ENCODE peak calls at places on chromosomes 2 and 18, in six cellular contexts. One of them, this sample, is unnamed.

GRCh38 chr2:124804014-124804940 is 779.2 kb downstream of the CNTNAP5 start:
- DNase-seq in H1: no peak
- DNase-seq in GM03348: peak; percentile 6
- DNase-seq in mucosa of descending colon: peak; percentile 53
- DNase-seq in activated CD4-positive, alpha-beta T cell treated with anti-CD3 and anti-CD28 coated beads, Interleukin-2, amount 50 U/mL, for 24 hours: no peak
- DNase-seq in NCI-H2081: peak; percentile 37
- DNase-seq in this sample: peak; percentile 54

GRCh38 chr2:54008439-54008838 is 37.6 kb upstream of the PSME4 start:
- DNase-seq in mucosa of descending colon: no peak
- DNase-seq in NCI-H2081: no peak
- DNase-seq in H1: no peak
- DNase-seq in activated CD4-positive, alpha-beta T cell treated with anti-CD3 and anti-CD28 coated beads, Interleukin-2, amount 50 U/mL, for 24 hours: no peak
- DNase-seq in GM03348: no peak
- DNase-seq in this sample: no peak

GRCh38 chr2:188518391-188518790 is 226.7 kb downstream of the GULP1 start:
- DNase-seq in H1: no peak
- DNase-seq in activated CD4-positive, alpha-beta T cell treated with anti-CD3 and anti-CD28 coated beads, Interleukin-2, amount 50 U/mL, for 24 hours: no peak
- DNase-seq in NCI-H2081: no peak
- DNase-seq in GM03348: peak; percentile 33
- DNase-seq in mucosa of descending colon: no peak
- DNase-seq in this sample: no peak

GRCh38 chr2:1446281-1446680 is 33.0 kb downstream of the TPO start:
- DNase-seq in GM03348: no peak
- DNase-seq in activated CD4-positive, alpha-beta T cell treated with anti-CD3 and anti-CD28 coated beads, Interleukin-2, amount 50 U/mL, for 24 hours: no peak
- DNase-seq in NCI-H2081: no peak
- DNase-seq in mucosa of descending colon: no peak
- DNase-seq in H1: no peak
- DNase-seq in this sample: no peak

GRCh38 chr2:30620102-30620501 is 173.1 kb downstream of the LCLAT1 start:
- DNase-seq in H1: no peak
- DNase-seq in mucosa of descending colon: no peak
- DNase-seq in activated CD4-positive, alpha-beta T cell treated with anti-CD3 and anti-CD28 coated beads, Interleukin-2, amount 50 U/mL, for 24 hours: no peak
- DNase-seq in NCI-H2081: no peak
- DNase-seq in GM03348: no peak
- DNase-seq in this sample: no peak

GRCh38 chr18:48815581-48816324 is 135.0 kb downstream of the SMAD7 start:
- DNase-seq in H1: no peak
- DNase-seq in mucosa of descending colon: no peak
- DNase-seq in NCI-H2081: no peak
- DNase-seq in activated CD4-positive, alpha-beta T cell treated with anti-CD3 and anti-CD28 coated beads, Interleukin-2, amount 50 U/mL, for 24 hours: no peak
- DNase-seq in GM03348: no peak
- DNase-seq in this sample: no peak

GRCh38 chr18:36186461-36187137 is 698 bp upstream of the MOCOS start:
- DNase-seq in H1: no peak
- DNase-seq in mucosa of descending colon: peak; percentile 84
- DNase-seq in activated CD4-positive, alpha-beta T cell treated with anti-CD3 and anti-CD28 coated beads, Interleukin-2, amount 50 U/mL, for 24 hours: no peak
- DNase-seq in NCI-H2081: no peak
- DNase-seq in GM03348: peak; percentile 77
- DNase-seq in this sample: no peak

GRCh38 chr2:189802396-189802912 is 18.2 kb downstream of the PMS1 start:
- DNase-seq in activated CD4-positive, alpha-beta T cell treated with anti-CD3 and anti-CD28 coated beads, Interleukin-2, amount 50 U/mL, for 24 hours: no peak
- DNase-seq in GM03348: no peak
- DNase-seq in H1: no peak
- DNase-seq in mucosa of descending colon: no peak
- DNase-seq in NCI-H2081: no peak
- DNase-seq in this sample: no peak

GRCh38 chr2:150679456-150680120 is 192.1 kb upstream of the RND3 start:
- DNase-seq in H1: no peak
- DNase-seq in activated CD4-positive, alpha-beta T cell treated with anti-CD3 and anti-CD28 coated beads, Interleukin-2, amount 50 U/mL, for 24 hours: no peak
- DNase-seq in mucosa of descending colon: no peak
- DNase-seq in NCI-H2081: no peak
- DNase-seq in GM03348: peak; percentile 12
- DNase-seq in this sample: no peak

GRCh38 chr2:179427065-179427464 is 162.4 kb upstream of the SESTD1 start:
- DNase-seq in NCI-H2081: no peak
- DNase-seq in H1: no peak
- DNase-seq in mucosa of descending colon: no peak
- DNase-seq in activated CD4-positive, alpha-beta T cell treated with anti-CD3 and anti-CD28 coated beads, Interleukin-2, amount 50 U/mL, for 24 hours: no peak
- DNase-seq in GM03348: no peak
- DNase-seq in this sample: no peak

GRCh38 chr2:190180313-190181065 is 118.0 kb upstream of the MSTN start:
- DNase-seq in GM03348: peak; percentile 85
- DNase-seq in activated CD4-positive, alpha-beta T cell treated with anti-CD3 and anti-CD28 coated beads, Interleukin-2, amount 50 U/mL, for 24 hours: no peak
- DNase-seq in mucosa of descending colon: peak; percentile 87
- DNase-seq in H1: peak; percentile 33
- DNase-seq in NCI-H2081: peak; percentile 23
- DNase-seq in this sample: no peak

GRCh38 chr2:157291018-157291417 is 33.5 kb downstream of the GALNT5 start:
- DNase-seq in activated CD4-positive, alpha-beta T cell treated with anti-CD3 and anti-CD28 coated beads, Interleukin-2, amount 50 U/mL, for 24 hours: no peak
- DNase-seq in H1: no peak
- DNase-seq in NCI-H2081: no peak
- DNase-seq in GM03348: no peak
- DNase-seq in mucosa of descending colon: no peak
- DNase-seq in this sample: no peak

GRCh38 chr2:54767921-54768320 is 44.5 kb downstream of the EML6 start:
- DNase-seq in H1: no peak
- DNase-seq in GM03348: no peak
- DNase-seq in activated CD4-positive, alpha-beta T cell treated with anti-CD3 and anti-CD28 coated beads, Interleukin-2, amount 50 U/mL, for 24 hours: no peak
- DNase-seq in mucosa of descending colon: no peak
- DNase-seq in NCI-H2081: no peak
- DNase-seq in this sample: no peak

GRCh38 chr2:9991221-9991620 is 39.7 kb downstream of the GRHL1 start:
- DNase-seq in mucosa of descending colon: no peak
- DNase-seq in H1: no peak
- DNase-seq in activated CD4-positive, alpha-beta T cell treated with anti-CD3 and anti-CD28 coated beads, Interleukin-2, amount 50 U/mL, for 24 hours: no peak
- DNase-seq in GM03348: no peak
- DNase-seq in NCI-H2081: no peak
- DNase-seq in this sample: no peak

GRCh38 chr18:76459687-76460350 is 35.2 kb downstream of the ZNF516 start:
- DNase-seq in H1: no peak
- DNase-seq in activated CD4-positive, alpha-beta T cell treated with anti-CD3 and anti-CD28 coated beads, Interleukin-2, amount 50 U/mL, for 24 hours: no peak
- DNase-seq in GM03348: peak; percentile 92
- DNase-seq in mucosa of descending colon: no peak
- DNase-seq in NCI-H2081: no peak
- DNase-seq in this sample: no peak

GRCh38 chr18:47036298-47036874 is 965 bp upstream of the ELOA2 start:
- DNase-seq in NCI-H2081: peak; percentile 45
- DNase-seq in activated CD4-positive, alpha-beta T cell treated with anti-CD3 and anti-CD28 coated beads, Interleukin-2, amount 50 U/mL, for 24 hours: no peak
- DNase-seq in GM03348: peak; percentile 60
- DNase-seq in H1: no peak
- DNase-seq in mucosa of descending colon: no peak
- DNase-seq in this sample: no peak

GRCh38 chr2:74816540-74817331 is 17.2 kb upstream of the HK2 start:
- DNase-seq in H1: no peak
- DNase-seq in GM03348: no peak
- DNase-seq in mucosa of descending colon: no peak
- DNase-seq in NCI-H2081: peak; percentile 35
- DNase-seq in activated CD4-positive, alpha-beta T cell treated with anti-CD3 and anti-CD28 coated beads, Interleukin-2, amount 50 U/mL, for 24 hours: no peak
- DNase-seq in this sample: no peak

GRCh38 chr2:58140508-58141072 is 94.0 kb downstream of the VRK2 start:
- DNase-seq in NCI-H2081: peak; percentile 77
- DNase-seq in GM03348: peak; percentile 33
- DNase-seq in mucosa of descending colon: no peak
- DNase-seq in H1: no peak
- DNase-seq in activated CD4-positive, alpha-beta T cell treated with anti-CD3 and anti-CD28 coated beads, Interleukin-2, amount 50 U/mL, for 24 hours: no peak
- DNase-seq in this sample: no peak

GRCh38 chr2:188473306-188473705 is 181.6 kb downstream of the GULP1 start:
- DNase-seq in mucosa of descending colon: no peak
- DNase-seq in H1: no peak
- DNase-seq in activated CD4-positive, alpha-beta T cell treated with anti-CD3 and anti-CD28 coated beads, Interleukin-2, amount 50 U/mL, for 24 hours: no peak
- DNase-seq in GM03348: no peak
- DNase-seq in NCI-H2081: no peak
- DNase-seq in this sample: no peak

GRCh38 chr2:86031606-86032005 is 74.1 kb downstream of the POLR1A start:
- DNase-seq in GM03348: no peak
- DNase-seq in mucosa of descending colon: no peak
- DNase-seq in NCI-H2081: no peak
- DNase-seq in activated CD4-positive, alpha-beta T cell treated with anti-CD3 and anti-CD28 coated beads, Interleukin-2, amount 50 U/mL, for 24 hours: no peak
- DNase-seq in H1: no peak
- DNase-seq in this sample: no peak

GRCh38 chr2:189798312-189799029 is 14.2 kb downstream of the PMS1 start:
- DNase-seq in GM03348: peak; percentile 52
- DNase-seq in activated CD4-positive, alpha-beta T cell treated with anti-CD3 and anti-CD28 coated beads, Interleukin-2, amount 50 U/mL, for 24 hours: no peak
- DNase-seq in NCI-H2081: peak; percentile 10
- DNase-seq in H1: no peak
- DNase-seq in mucosa of descending colon: no peak
- DNase-seq in this sample: peak; percentile 56

GRCh38 chr2:37698931-37699481 is 27.6 kb upstream of the CDC42EP3 start:
- DNase-seq in activated CD4-positive, alpha-beta T cell treated with anti-CD3 and anti-CD28 coated beads, Interleukin-2, amount 50 U/mL, for 24 hours: no peak
- DNase-seq in GM03348: peak; percentile 24
- DNase-seq in mucosa of descending colon: no peak
- DNase-seq in H1: no peak
- DNase-seq in NCI-H2081: no peak
- DNase-seq in this sample: no peak

GRCh38 chr2:179569834-179570233 is 291.6 kb downstream of the ZNF385B start:
- DNase-seq in GM03348: peak; percentile 72
- DNase-seq in mucosa of descending colon: no peak
- DNase-seq in activated CD4-positive, alpha-beta T cell treated with anti-CD3 and anti-CD28 coated beads, Interleukin-2, amount 50 U/mL, for 24 hours: no peak
- DNase-seq in H1: no peak
- DNase-seq in NCI-H2081: no peak
- DNase-seq in this sample: no peak

GRCh38 chr18:56389190-56389589 is 249.2 kb downstream of the TXNL1 start:
- DNase-seq in NCI-H2081: no peak
- DNase-seq in H1: no peak
- DNase-seq in activated CD4-positive, alpha-beta T cell treated with anti-CD3 and anti-CD28 coated beads, Interleukin-2, amount 50 U/mL, for 24 hours: no peak
- DNase-seq in mucosa of descending colon: no peak
- DNase-seq in GM03348: no peak
- DNase-seq in this sample: no peak

GRCh38 chr18:35511833-35512232 is 14.1 kb upstream of the INO80C start:
- DNase-seq in mucosa of descending colon: no peak
- DNase-seq in activated CD4-positive, alpha-beta T cell treated with anti-CD3 and anti-CD28 coated beads, Interleukin-2, amount 50 U/mL, for 24 hours: no peak
- DNase-seq in H1: no peak
- DNase-seq in GM03348: no peak
- DNase-seq in NCI-H2081: no peak
- DNase-seq in this sample: no peak

GRCh38 chr2:101818531-101819451 is 121.3 kb downstream of the MAP4K4 start:
- DNase-seq in activated CD4-positive, alpha-beta T cell treated with anti-CD3 and anti-CD28 coated beads, Interleukin-2, amount 50 U/mL, for 24 hours: no peak
- DNase-seq in NCI-H2081: peak; percentile 31
- DNase-seq in H1: no peak
- DNase-seq in GM03348: no peak
- DNase-seq in mucosa of descending colon: no peak
- DNase-seq in this sample: peak; percentile 97

GRCh38 chr18:47204908-47205522 is 28.9 kb upstream of the IER3IP1 start:
- DNase-seq in GM03348: peak; percentile 48
- DNase-seq in H1: no peak
- DNase-seq in mucosa of descending colon: peak; percentile 24
- DNase-seq in activated CD4-positive, alpha-beta T cell treated with anti-CD3 and anti-CD28 coated beads, Interleukin-2, amount 50 U/mL, for 24 hours: peak; percentile 22
- DNase-seq in NCI-H2081: peak; percentile 7
- DNase-seq in this sample: peak; percentile 33

GRCh38 chr2:37622434-37623202 is 48.8 kb downstream of the CDC42EP3 start:
- DNase-seq in NCI-H2081: no peak
- DNase-seq in H1: no peak
- DNase-seq in activated CD4-positive, alpha-beta T cell treated with anti-CD3 and anti-CD28 coated beads, Interleukin-2, amount 50 U/mL, for 24 hours: no peak
- DNase-seq in GM03348: no peak
- DNase-seq in mucosa of descending colon: no peak
- DNase-seq in this sample: no peak

GRCh38 chr2:44770221-44771187 is 171.0 kb upstream of the SIX3 start:
- DNase-seq in H1: no peak
- DNase-seq in NCI-H2081: no peak
- DNase-seq in GM03348: no peak
- DNase-seq in mucosa of descending colon: no peak
- DNase-seq in activated CD4-positive, alpha-beta T cell treated with anti-CD3 and anti-CD28 coated beads, Interleukin-2, amount 50 U/mL, for 24 hours: no peak
- DNase-seq in this sample: no peak

GRCh38 chr18:49274188-49274714 is 186.2 kb downstream of the DYM start:
- DNase-seq in H1: no peak
- DNase-seq in mucosa of descending colon: no peak
- DNase-seq in NCI-H2081: no peak
- DNase-seq in activated CD4-positive, alpha-beta T cell treated with anti-CD3 and anti-CD28 coated beads, Interleukin-2, amount 50 U/mL, for 24 hours: no peak
- DNase-seq in GM03348: peak; percentile 13
- DNase-seq in this sample: no peak

GRCh38 chr18:71136487-71136886 is 847.6 kb downstream of the SOCS6 start:
- DNase-seq in GM03348: no peak
- DNase-seq in NCI-H2081: no peak
- DNase-seq in activated CD4-positive, alpha-beta T cell treated with anti-CD3 and anti-CD28 coated beads, Interleukin-2, amount 50 U/mL, for 24 hours: no peak
- DNase-seq in mucosa of descending colon: no peak
- DNase-seq in H1: no peak
- DNase-seq in this sample: peak; percentile 64

This sample was measured in globus pallidus.